ENCODE peak calls at places on chromosome X, in five cellular contexts. N is H1, T is A549, S is HepG2, C is K562. W is an unnamed sample. For H3K9me3, the result is how much of the 10 kb centered on the place peaks cover.

GRCh38 chrX:50704360-50704759 is 109.6 kb downstream of the SHROOM4 start:
- DNase-seq in T (no peak), N (no peak), C (no peak), S (no peak), W (no peak)

GRCh38 chrX:128518508-128518907 is 466.3 kb upstream of the ACTRT1 start:
- DNase-seq in C (no peak), T (no peak), N (no peak), S (peak), W (no peak)

GRCh38 chrX:130260316-130260715 is 8.4 kb downstream of the ZNF280C start:
- DNase-seq in C (peak), T (no peak), N (no peak), S (no peak), W (no peak)

GRCh38 chrX:39144965-39145364 is 343.7 kb downstream of the MID1IP1 start:
- DNase-seq in C (no peak), N (no peak), S (no peak), T (no peak), W (no peak)

GRCh38 chrX:17369294-17369693 is 5.7 kb upstream of the NHS start:
- DNase-seq in T (no peak), N (no peak), S (no peak), C (no peak), W (no peak)

GRCh38 chrX:65971151-65971550 is 68.7 kb downstream of the VSIG4 start:
- DNase-seq in T (no peak), S (no peak), C (no peak), N (peak), W (no peak)

GRCh38 chrX:150361070-150361776 is 1.9 kb upstream of the MAMLD1 start:
- DNase-seq in S (no peak), N (peak), C (peak), T (no peak), W (no peak)

GRCh38 chrX:39008554-39008953 is 207.3 kb downstream of the MID1IP1 start:
- DNase-seq in T (no peak), N (no peak), S (no peak), C (no peak), W (no peak)

GRCh38 chrX:119734897-119735339 is 23.5 kb upstream of the SOWAHD start:
- DNase-seq in T (no peak), C (no peak), S (no peak), N (no peak), W (no peak)

GRCh38 chrX:73182502-73183114 is 32.0 kb downstream of the NAP1L2 start:
- DNase-seq in N (no peak), C (no peak), S (no peak), T (no peak), W (no peak)

GRCh38 chrX:47796433-47796906 is 40.2 kb upstream of the ZNF81 start:
- DNase-seq in T (no peak), N (no peak), C (no peak), S (no peak), W (no peak)

GRCh38 chrX:107574711-107575110 is 53.6 kb upstream of the PRPS1 start:
- DNase-seq in T (no peak), N (no peak), C (no peak), S (no peak), W (no peak)

GRCh38 chrX:109920325-109920724 is 82.6 kb upstream of the TMEM164 start:
- DNase-seq in C (no peak), T (no peak), S (no peak), N (no peak), W (no peak)

GRCh38 chrX:72245461-72246089 is 6.7 kb upstream of the ERCC6L start:
- DNase-seq in S (peak), N (peak), C (peak), T (peak), W (no peak)

GRCh38 chrX:132957211-132958085 is 981 bp downstream of the HS6ST2 start:
- DNase-seq in S (no peak), T (no peak), N (peak), C (no peak), W (no peak)

GRCh38 chrX:41526925-41527324 is 79.8 kb downstream of the NYX start:
- DNase-seq in S (no peak), N (no peak), C (no peak), T (peak), W (no peak)

DNA sequence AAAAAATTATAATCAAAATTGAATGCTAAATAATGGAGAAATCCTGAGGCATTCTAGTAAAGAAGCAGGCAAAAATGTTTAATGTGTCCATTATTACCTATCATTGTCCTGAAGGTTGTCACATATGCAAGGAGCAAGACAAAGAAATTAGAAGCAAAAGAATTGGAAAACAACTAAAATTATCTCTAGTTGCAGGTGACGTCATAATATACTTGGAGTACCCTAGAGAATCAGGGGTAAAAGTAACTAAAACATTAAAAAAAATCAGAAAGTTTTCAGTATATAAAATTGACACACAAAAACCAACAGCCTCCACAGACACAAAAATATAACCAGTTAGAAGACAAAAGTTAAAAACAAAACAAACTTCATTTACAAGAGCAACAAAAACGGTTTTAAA is 21.4 kb downstream of the MAGEA1 start:
- DNase-seq in S (no peak), C (no peak), N (no peak), T (no peak), W (no peak)
- TF ChIP-seq MAX in S (no peak), C (no peak), N (no peak), T (no peak), W (no peak)

GRCh38 chrX:44967221-44967620 is 94.2 kb downstream of the KDM6A start:
- DNase-seq in N (no peak), T (no peak), C (no peak), S (no peak), W (no peak)
- H3K9me3 ChIP-seq in N (under half), T (under half), C (under half), S (under half), W (under half)

GRCh38 chrX:45133465-45133864 is 67.2 kb downstream of the DIPK2B start:
- DNase-seq in N (no peak), T (no peak), S (no peak), C (no peak), W (no peak)

GRCh38 chrX:45138525-45138924 is 62.2 kb downstream of the DIPK2B start:
- DNase-seq in N (no peak), T (no peak), C (no peak), S (no peak), W (no peak)

GRCh38 chrX:45135616-45136015 is 65.1 kb downstream of the DIPK2B start:
- DNase-seq in C (no peak), N (no peak), S (no peak), T (no peak), W (no peak)

GRCh38 chrX:45134303-45134702 is 66.4 kb downstream of the DIPK2B start:
- DNase-seq in C (no peak), S (peak), N (no peak), T (no peak), W (no peak)

GRCh38 chrX:45134775-45135174 is 65.9 kb downstream of the DIPK2B start:
- DNase-seq in N (no peak), T (no peak), C (no peak), S (peak), W (no peak)
- TF ChIP-seq HDAC2 in N (no peak), T (no peak), C (no peak), S (no peak), W (no peak)

GRCh38 chrX:24520472-24520871 is 55.4 kb downstream of the PDK3 start:
- DNase-seq in C (no peak), T (no peak), S (no peak), N (no peak), W (no peak)

GRCh38 chrX:24513416-24513815 is 48.3 kb downstream of the PDK3 start:
- DNase-seq in T (no peak), C (no peak), S (no peak), N (no peak), W (peak)

DNA sequence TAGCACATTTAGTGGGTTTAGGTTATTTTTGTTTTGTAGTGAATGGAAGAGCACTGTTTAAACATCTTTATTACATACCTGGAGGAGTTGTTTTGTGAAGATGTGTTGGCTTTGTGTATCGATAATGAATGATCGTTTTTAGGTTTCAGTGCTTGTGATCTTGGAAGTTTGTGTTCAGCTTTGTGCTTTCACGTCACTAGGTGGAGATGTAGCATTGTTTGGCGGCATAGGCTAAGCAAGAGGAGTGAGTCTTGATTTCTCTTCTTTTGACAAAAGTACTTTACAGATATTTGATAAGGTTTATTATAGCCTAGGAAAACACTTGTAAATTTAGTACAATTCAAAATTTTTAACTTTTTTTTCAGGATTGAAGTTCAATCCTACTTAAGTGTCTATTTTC is 50.4 kb downstream of the PDK3 start:
- DNase-seq in T (no peak), C (no peak), N (no peak), S (no peak), W (no peak)
- TF ChIP-seq MAX in T (no peak), C (no peak), N (no peak), S (no peak), W (no peak)